ENCODE peak calls at places on chromosomes 1 and 21, in ten cellular contexts. R, W, U, A, L, Z, I, X, T and G are unnamed samples.

GRCh38 chr1:119673171-119673940 is 25.3 kb upstream of the ZNF697 start:
- DNase-seq in U (no peak), I (no peak), A (no peak), Z (no peak), X (no peak), L (no peak), R (no peak), T (no peak), W (no peak), G (no peak)

GRCh38 chr1:110673805-110674336 is 869 bp downstream of the KCNA3 start:
- DNase-seq in A (no peak), Z (no peak), T (no peak), U (no peak), X (no peak), W (no peak), R (no peak), I (no peak), L (no peak), G (no peak)

GRCh38 chr1:244896550-244896949 is 32.2 kb upstream of the HNRNPU start:
- DNase-seq in I (no peak), T (no peak), W (no peak), A (no peak), Z (no peak), X (no peak), U (no peak), R (no peak), L (no peak), G (no peak)

GRCh38 chr1:71667224-71667623 is 586.4 kb upstream of the ZRANB2 start:
- DNase-seq in A (no peak), R (no peak), Z (no peak), L (no peak), I (no peak), W (no peak), U (no peak), X (no peak), T (no peak), G (no peak)

GRCh38 chr1:196654271-196654670 is 2.4 kb downstream of the CFH start:
- DNase-seq in I (no peak), L (no peak), R (no peak), X (no peak), T (no peak), U (no peak), W (no peak), A (no peak), Z (no peak), G (no peak)

GRCh38 chr1:119008483-119009299 is 20.5 kb upstream of the TBX15 start:
- DNase-seq in W (no peak), R (no peak), U (no peak), X (no peak), L (peak), Z (no peak), A (no peak), I (peak), T (no peak), G (no peak)

GRCh38 chr1:11519629-11520031 is 40.7 kb downstream of the DISP3 start:
- DNase-seq in R (no peak), Z (no peak), T (no peak), L (no peak), W (no peak), I (no peak), A (no peak), X (peak), U (peak), G (no peak)

GRCh38 chr1:197615693-197616011 is 159.6 kb downstream of the DENND1B start:
- DNase-seq in A (no peak), I (no peak), W (no peak), X (no peak), U (no peak), T (no peak), Z (no peak), L (no peak), R (no peak), G (no peak)

GRCh38 chr21:42970946-42971653 is 3.3 kb upstream of the PKNOX1 start:
- DNase-seq in A (no peak), I (no peak), R (no peak), U (peak), Z (no peak), T (no peak), W (no peak), X (peak), L (no peak), G (no peak)

GRCh38 chr1:202143011-202143767 is 1.3 kb downstream of the ARL8A start:
- DNase-seq in A (no peak), W (peak), Z (no peak), U (peak), L (no peak), I (no peak), X (peak), R (no peak), T (no peak), G (no peak)

GRCh38 chr1:239676522-239677273 is 290.3 kb downstream of the CHRM3 start:
- DNase-seq in L (no peak), T (no peak), R (no peak), Z (no peak), U (no peak), W (no peak), I (no peak), A (no peak), X (no peak), G (no peak)

DNA sequence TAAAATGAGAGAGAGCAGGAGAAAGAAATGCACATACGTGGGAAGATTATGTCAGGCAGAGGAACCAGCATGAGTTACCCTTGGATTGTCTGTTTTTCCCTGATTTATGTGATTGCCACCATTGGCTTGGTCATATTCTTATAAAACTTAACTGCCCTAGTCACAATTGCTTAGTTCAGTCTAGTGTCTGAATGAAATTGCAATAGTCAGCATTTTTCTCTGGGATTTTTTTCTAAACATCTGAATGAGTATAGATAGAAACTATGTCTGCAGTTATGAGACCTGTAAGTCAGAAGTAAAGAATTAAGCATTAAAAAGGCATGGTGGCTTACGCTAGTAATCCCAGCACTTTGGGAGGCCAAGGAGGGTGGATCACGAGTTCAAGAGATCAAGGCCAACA is 889.8 kb downstream of the PLA2G4A start:
- DNase-seq in R (no peak), L (no peak), I (no peak), W (no peak), A (no peak), U (no peak), Z (no peak), X (no peak), T (no peak), G (no peak)
- TF ChIP-seq POLR2AphosphoS5 in R (no peak), L (no peak), I (no peak), W (no peak), A (no peak), U (no peak), Z (no peak), X (no peak), T (no peak), G (no peak)

DNA sequence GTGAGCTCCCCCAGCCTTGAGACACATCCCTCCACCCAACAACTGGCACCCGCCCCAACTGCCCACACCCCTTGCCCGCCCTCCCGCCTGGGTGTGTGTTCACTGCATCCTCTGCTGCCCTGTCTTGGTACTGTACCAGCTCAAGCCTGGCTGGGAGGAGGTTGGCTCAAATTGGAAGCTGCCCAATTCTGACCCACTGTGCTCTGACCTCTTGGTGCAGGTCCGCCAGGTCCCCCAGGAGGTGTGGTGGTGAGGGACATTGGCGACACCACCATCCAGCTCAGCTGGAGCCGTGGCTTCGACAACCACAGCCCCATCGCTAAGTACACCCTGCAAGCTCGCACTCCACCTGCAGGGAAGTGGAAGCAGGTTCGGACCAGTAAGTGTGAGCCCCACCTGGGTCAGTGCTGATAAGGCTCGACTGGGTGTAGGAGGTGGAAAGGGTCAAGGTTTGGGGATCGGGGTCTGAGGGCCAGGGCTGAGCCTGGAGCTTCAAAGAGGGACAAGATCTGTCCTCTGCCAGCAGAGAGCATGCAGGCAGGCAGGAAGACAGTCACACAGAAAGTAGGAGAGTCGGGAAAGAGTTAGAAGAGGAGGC is 17.9 kb downstream of the TMEM81 start:
- DNase-seq in Z (no peak), X (peak), A (no peak), T (no peak), I (peak), R (peak), W (no peak), U (peak), L (no peak), G (no peak)
- TF ChIP-seq CTCF in Z (no peak), X (no peak), A (no peak), T (peak), I (peak), R (no peak), W (no peak), U (no peak), L (no peak), G (no peak)

GRCh38 chr1:27391511-27392095 is 819 bp upstream of the GPR3 start:
- DNase-seq in I (peak), A (peak), U (peak), W (peak), L (no peak), T (no peak), R (no peak), X (peak), Z (no peak), G (peak)
- TF ChIP-seq POLR2A in I (peak), A (no peak), U (no peak), W (no peak), L (no peak), T (no peak), R (no peak), X (no peak), Z (no peak), G (peak)

DNA sequence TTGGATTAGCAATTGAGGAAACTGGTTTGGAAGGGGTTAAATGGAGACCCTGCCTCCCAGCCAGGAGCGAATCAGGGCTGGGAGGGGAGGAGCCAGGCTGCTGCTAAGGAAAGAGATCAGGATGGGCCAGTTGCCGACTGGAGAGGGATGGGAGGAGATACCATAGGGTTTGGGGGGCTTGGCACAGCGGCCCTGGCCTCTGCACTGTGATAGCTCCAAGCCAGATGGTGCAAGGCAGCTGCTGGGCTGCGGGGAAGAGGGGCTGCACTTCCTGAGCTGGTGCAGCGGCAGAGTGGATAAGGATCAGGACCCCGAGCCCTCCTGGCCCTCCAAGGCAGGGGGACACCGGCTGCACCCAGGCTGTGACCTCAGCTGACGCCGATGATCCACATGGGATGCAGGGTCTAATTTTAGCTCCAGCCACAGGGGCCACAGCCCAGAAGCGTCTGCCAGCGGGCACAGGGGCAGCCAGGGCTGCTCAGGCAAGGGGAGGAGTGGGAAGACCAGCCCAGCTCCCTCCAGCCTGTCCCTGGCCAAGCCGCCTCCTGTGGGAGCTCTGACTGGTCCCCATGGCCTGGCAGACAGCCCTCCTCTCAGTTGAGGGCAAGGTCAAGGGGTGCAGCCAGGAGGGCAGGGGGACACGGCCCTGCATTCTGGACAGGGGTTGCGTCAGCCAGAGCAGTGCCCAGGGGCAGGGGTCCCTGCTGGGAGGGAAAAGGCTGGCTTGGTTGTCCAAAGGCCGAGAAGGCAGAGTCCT is at the start of gene EXTL1:
- DNase-seq in U (no peak), A (no peak), L (no peak), Z (no peak), T (peak), R (no peak), X (no peak), I (no peak), W (no peak), G (no peak)
- TF ChIP-seq POLR2AphosphoS5 in U (peak), A (no peak), L (no peak), Z (no peak), T (peak), R (no peak), X (peak), I (no peak), W (no peak), G (no peak)

GRCh38 chr1:4655674-4656532 is 1.5 kb downstream of the AJAP1 start:
- DNase-seq in I (no peak), Z (no peak), U (peak), T (no peak), R (no peak), A (no peak), W (peak), L (no peak), X (no peak), G (peak)
- TF ChIP-seq CTCF in I (peak), Z (no peak), U (peak), T (peak), R (peak), A (peak), W (peak), L (peak), X (no peak), G (peak)